ENCODE peak calls at places on chromosomes 5 and 9, in four cellular contexts. D is astrocyte of the cerebellum, F is pancreas, P is mammary epithelial cell. J is an unnamed sample.

GRCh38 chr5:159094745-159095144 is 5.0 kb downstream of the EBF1 start:
- DNase-seq in P (no peak), F (no peak), D (peak; percentile 69), J (peak; percentile 68)

GRCh38 chr5:135225856-135226560 is 173.0 kb downstream of the MACROH2A1 start:
- DNase-seq in P (no peak), F (no peak), D (no peak), J (no peak)

GRCh38 chr5:15643731-15644130 is 143.8 kb downstream of the FBXL7 start:
- DNase-seq in F (no peak), D (no peak), P (no peak), J (no peak)

GRCh38 chr5:132591140-132591539 is 34.4 kb downstream of the RAD50 start:
- DNase-seq in P (no peak), D (peak; percentile 8), F (no peak), J (peak; percentile 29)

GRCh38 chr9:23826120-23826629 is at the start of gene ELAVL2:
- DNase-seq in D (peak; percentile 96), F (peak; percentile 82), P (peak; percentile 100), J (peak; percentile 85)

GRCh38 chr5:157574456-157575095 is 999 bp downstream of the ADAM19 start:
- DNase-seq in D (no peak), F (no peak), P (no peak), J (no peak)

GRCh38 chr5:31492824-31493223 is 39.1 kb downstream of the DROSHA start:
- DNase-seq in D (no peak), P (no peak), F (no peak), J (peak; percentile 52)

GRCh38 chr9:34374905-34375552 is 1.7 kb downstream of the MYORG start:
- DNase-seq in P (peak; percentile 37), D (no peak), F (peak; percentile 81), J (no peak)

GRCh38 chr9:136564379-136564988 is 18.6 kb upstream of the NOTCH1 start:
- DNase-seq in D (no peak), F (peak; percentile 58), P (peak; percentile 39), J (peak; percentile 78)
- TF ChIP-seq CTCF in D (no peak), F (no peak), P (no peak), J (peak; percentile 16)

GRCh38 chr9:72951043-72951442 is 1.8 kb downstream of the ALDH1A1 start:
- DNase-seq in D (no peak), F (no peak), P (no peak), J (peak; percentile 31)
- H3K4me3 ChIP-seq in D (no peak overlapping the region), F (peak overlapping the region; percentile 44), P (no peak overlapping the region), J (peak overlapping the region; percentile 44)

GRCh38 chr9:68551191-68551590 is 10.5 kb upstream of the TMEM252 start:
- DNase-seq in P (no peak), D (no peak), F (no peak), J (no peak)
- TF ChIP-seq CTCF in P (no peak), D (no peak), F (no peak), J (no peak)

GRCh38 chr9:30579810-30580209 is 1804.6 kb upstream of the ACO1 start:
- DNase-seq in P (no peak), D (no peak), F (no peak), J (no peak)

GRCh38 chr9:30574355-30575151 is 1809.9 kb upstream of the ACO1 start:
- DNase-seq in D (no peak), P (no peak), F (no peak), J (no peak)

GRCh38 chr9:30575218-30575617 is 1809.2 kb upstream of the ACO1 start:
- DNase-seq in F (no peak), P (no peak), D (no peak), J (no peak)

GRCh38 chr9:30575691-30576090 is 1808.8 kb upstream of the ACO1 start:
- DNase-seq in F (no peak), D (no peak), P (no peak), J (no peak)
- H3K4me3 ChIP-seq in F (no peak overlapping the region), D (no peak overlapping the region), P (no peak overlapping the region), J (no peak overlapping the region)

DNA sequence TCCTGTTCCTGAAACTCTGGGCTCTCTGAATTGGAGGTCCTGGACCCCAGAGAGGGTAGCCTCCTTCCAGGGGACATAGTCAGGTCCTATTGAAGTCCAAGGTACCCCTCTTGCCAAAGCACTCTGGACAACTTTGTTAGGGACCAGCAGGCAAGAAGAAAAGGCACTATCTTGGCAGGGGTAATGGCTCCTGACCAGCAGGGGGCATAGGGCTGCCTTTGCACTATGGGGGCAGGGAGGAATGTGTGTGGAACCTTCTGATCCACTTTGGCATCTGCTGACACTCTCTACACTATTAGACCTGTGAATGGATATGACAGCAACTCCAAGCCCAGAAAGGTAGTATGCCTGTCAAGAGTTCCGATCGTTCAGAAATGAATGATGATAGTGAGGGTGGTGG is 179.0 kb upstream of the CD180 start:
- DNase-seq in D (no peak), F (no peak), P (no peak), J (no peak)
- TF ChIP-seq CTCF in D (no peak), F (no peak), P (peak; percentile 17), J (no peak)

DNA sequence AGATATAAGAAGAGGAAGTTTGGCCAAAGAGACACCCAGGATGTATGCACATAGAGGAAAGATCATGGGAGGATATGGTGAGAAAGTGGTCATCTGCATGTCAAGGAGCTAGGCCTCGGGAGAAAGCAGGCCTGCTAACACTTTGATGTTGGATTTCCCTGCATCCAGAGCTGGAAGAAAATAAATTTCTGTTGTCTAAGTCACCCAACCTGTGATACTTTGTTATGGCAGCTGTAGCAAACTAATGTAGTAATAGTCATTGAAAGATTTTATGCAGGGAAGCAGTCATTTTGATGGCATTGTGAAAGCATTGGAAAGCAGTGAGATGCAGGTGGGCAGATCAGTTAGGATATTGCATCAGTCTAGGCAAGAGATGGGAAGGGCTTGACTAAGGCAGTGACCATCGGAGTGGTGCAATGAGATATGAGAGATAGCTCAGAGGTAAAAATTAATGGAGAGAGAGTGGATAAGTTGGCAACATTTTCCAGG is 24.5 kb upstream of the FOCAD start:
- DNase-seq in F (no peak), D (no peak), P (no peak), J (no peak)
- H3K4me3 ChIP-seq in F (peak overlapping the region; percentile 39), D (no peak overlapping the region), P (peak overlapping the region; percentile 68), J (no peak overlapping the region)

GRCh38 chr9:7318920-7319319 is 480.7 kb downstream of the DMAC1 start:
- DNase-seq in P (no peak), D (no peak), F (no peak), J (no peak)
- TF ChIP-seq CTCF in P (no peak), D (no peak), F (no peak), J (no peak)

GRCh38 chr5:270340-270739 is 1.1 kb upstream of the PDCD6 start:
- DNase-seq in F (peak; percentile 22), P (no peak), D (no peak), J (no peak)
- H3K4me3 ChIP-seq in F (peak overlapping the region; percentile 62), P (no peak overlapping the region), D (no peak overlapping the region), J (no peak overlapping the region)

GRCh38 chr9:13688990-13689600 is 409.6 kb upstream of the MPDZ start:
- DNase-seq in P (peak; percentile 8), F (no peak), D (peak; percentile 9), J (peak; percentile 46)
- TF ChIP-seq CTCF in P (peak; percentile 48), F (no peak), D (peak; percentile 66), J (peak; percentile 39)

GRCh38 chr9:105216440-105217178 is 27.8 kb upstream of the SLC44A1 start:
- DNase-seq in F (no peak), D (no peak), P (peak; percentile 9), J (peak; percentile 39)
- H3K4me3 ChIP-seq in F (no peak overlapping the region), D (no peak overlapping the region), P (no peak overlapping the region), J (no peak overlapping the region)

J was measured in foreskin fibroblast.